ENCODE peak calls at places on chromosome 14, in nine cellular contexts. S, M, Z, O, K, Y, I, X and U are unnamed samples.

GRCh38 chr14:31902002-31902401 is 175.1 kb upstream of the ARHGAP5 start:
- DNase-seq in O (no peak), I (no peak), S (no peak), M (peak; percentile 52), X (no peak), Z (no peak), Y (peak; percentile 59), K (no peak), U (no peak)

GRCh38 chr14:50366115-50366514 is 30.6 kb downstream of the CDKL1 start:
- DNase-seq in K (no peak), O (no peak), M (no peak), X (no peak), S (no peak), Y (no peak), Z (no peak), I (peak; percentile 30), U (no peak)

GRCh38 chr14:78690836-78691235 is 520.7 kb downstream of the NRXN3 start:
- DNase-seq in M (no peak), Y (no peak), S (no peak), Z (no peak), I (no peak), K (no peak), X (no peak), O (no peak), U (no peak)

GRCh38 chr14:106657460-106657859 is 1131.1 kb downstream of the TMEM121 start:
- DNase-seq in I (no peak), Y (no peak), M (no peak), K (peak; percentile 67), O (no peak), Z (no peak), S (no peak), X (no peak), U (no peak)

GRCh38 chr14:79117561-79117960 is 947.4 kb downstream of the NRXN3 start:
- DNase-seq in I (no peak), K (no peak), Z (no peak), X (no peak), M (no peak), S (no peak), Y (no peak), O (no peak), U (no peak)

GRCh38 chr14:20583908-20584307 is 3.9 kb downstream of the RNASE11 start:
- DNase-seq in Z (no peak), S (no peak), K (no peak), O (no peak), I (no peak), Y (no peak), X (no peak), M (no peak), U (no peak)

GRCh38 chr14:106210650-106211049 is 684.3 kb downstream of the TMEM121 start:
- DNase-seq in X (no peak), M (no peak), K (peak; percentile 23), Z (no peak), S (no peak), I (no peak), O (no peak), Y (no peak), U (peak; percentile 42)

GRCh38 chr14:102909911-102910310 is 12.6 kb upstream of the AMN start:
- DNase-seq in O (no peak), Y (no peak), Z (no peak), I (no peak), X (no peak), S (no peak), M (no peak), K (no peak), U (no peak)

GRCh38 chr14:31024577-31025334 is 693 bp upstream of the AP4S1 start:
- DNase-seq in S (no peak), K (no peak), Y (no peak), I (peak; percentile 9), O (no peak), Z (no peak), M (peak; percentile 46), X (no peak), U (peak; percentile 25)

GRCh38 chr14:96772929-96773328 is 24.3 kb upstream of the VRK1 start:
- DNase-seq in Z (no peak), Y (no peak), X (no peak), K (no peak), O (no peak), S (no peak), I (no peak), M (no peak), U (no peak)

GRCh38 chr14:32368107-32368506 is 39.0 kb downstream of the AKAP6 start:
- DNase-seq in S (no peak), I (no peak), X (no peak), Y (no peak), K (no peak), M (no peak), O (no peak), Z (no peak), U (no peak)

GRCh38 chr14:55715889-55716288 is 135.9 kb downstream of the KTN1 start:
- DNase-seq in Z (no peak), X (no peak), M (peak; percentile 91), O (no peak), K (no peak), I (peak; percentile 93), S (no peak), Y (no peak), U (no peak)

GRCh38 chr14:65840786-65841185 is 428.3 kb downstream of the FUT8 start:
- DNase-seq in I (peak; percentile 9), K (no peak), Z (no peak), S (no peak), M (peak; percentile 64), X (peak; percentile 78), O (no peak), Y (no peak), U (no peak)

GRCh38 chr14:86543531-86543930 is 1013.6 kb downstream of the FLRT2 start:
- DNase-seq in K (no peak), I (no peak), Z (no peak), X (no peak), O (no peak), Y (no peak), M (no peak), S (no peak), U (no peak)

GRCh38 chr14:76993743-76994142 is 34.8 kb downstream of the IRF2BPL start:
- DNase-seq in Z (no peak), K (no peak), O (no peak), I (no peak), X (no peak), M (no peak), Y (no peak), S (no peak), U (no peak)

GRCh38 chr14:100417466-100417865 is 94.3 kb downstream of the SLC25A47 start:
- DNase-seq in S (no peak), O (peak; percentile 76), K (no peak), X (no peak), M (peak; percentile 92), Y (peak; percentile 47), I (peak; percentile 93), Z (peak; percentile 8), U (no peak)

GRCh38 chr14:102491366-102491765 is 18.2 kb downstream of the ANKRD9 start:
- DNase-seq in X (no peak), O (peak; percentile 4), M (no peak), S (no peak), K (no peak), I (no peak), Y (no peak), Z (no peak), U (no peak)

GRCh38 chr14:61003571-61003970 is 22.5 kb downstream of the SLC38A6 start:
- DNase-seq in O (no peak), S (no peak), K (no peak), Y (no peak), Z (no peak), M (peak; percentile 34), I (peak; percentile 6), X (no peak), U (no peak)

GRCh38 chr14:75418779-75419768 is 8.7 kb upstream of the JDP2 start:
- DNase-seq in K (peak; percentile 69), X (peak; percentile 19), O (no peak), I (no peak), S (no peak), M (peak; percentile 48), Z (no peak), Y (no peak), U (peak; percentile 47)

GRCh38 chr14:41549282-41549681 is 57.4 kb upstream of the LRFN5 start:
- DNase-seq in Z (no peak), Y (no peak), I (no peak), M (no peak), K (no peak), X (no peak), O (no peak), S (no peak), U (no peak)